ENCODE peak calls at places on chromosome 4, in five cellular contexts. W is left ventricle myocardium inferior, U is IMR-90, N is A549, A is dorsolateral prefrontal cortex. D is an unnamed sample.
A peak's percentile ranks its signal among the peaks of the same experiment; 100 is the strongest.

GRCh38 chr4:44479731-44480130 is 31.1 kb upstream of the KCTD8 start:
- DNase-seq in W (no peak), U (no peak), N (no peak), A (no peak), D (no peak)

GRCh38 chr4:40662962-40663604 is 33.4 kb upstream of the RBM47 start:
- DNase-seq in W (no peak), U (peak; percentile 89), N (peak; percentile 82), A (no peak), D (peak; percentile 84)

GRCh38 chr4:13476915-13477314 is 7.2 kb downstream of the RAB28 start:
- DNase-seq in W (no peak), U (peak; percentile 91), N (no peak), A (no peak), D (peak; percentile 43)

GRCh38 chr4:112852586-112852985 is 196.9 kb upstream of the ANK2 start:
- DNase-seq in W (no peak), U (no peak), N (no peak), A (no peak), D (no peak)

GRCh38 chr4:16897991-16898827 is at the start of gene LDB2:
- DNase-seq in W (peak; percentile 75), U (peak; percentile 88), N (no peak), A (peak; percentile 67), D (peak; percentile 14)

GRCh38 chr4:105280338-105280809 is 133.7 kb downstream of the TET2 start:
- DNase-seq in W (no peak), U (peak; percentile 97), N (no peak), A (no peak), D (no peak)

GRCh38 chr4:145012841-145013240 is 85.2 kb downstream of the ANAPC10 start:
- DNase-seq in W (no peak), U (peak; percentile 71), N (peak; percentile 27), A (no peak), D (peak; percentile 8)

GRCh38 chr4:109395694-109396093 is 37.9 kb upstream of the SEC24B start:
- DNase-seq in W (no peak), U (no peak), N (no peak), A (no peak), D (no peak)

GRCh38 chr4:150363721-150364688 is 217.9 kb upstream of the MAB21L2 start:
- DNase-seq in W (no peak), U (no peak), N (no peak), A (no peak), D (peak; percentile 10)

GRCh38 chr4:61200195-61200990 is at the start of gene ADGRL3:
- DNase-seq in W (peak; percentile 45), U (peak; percentile 6), N (no peak), A (peak; percentile 53), D (no peak)

GRCh38 chr4:10045481-10045880 is 24.2 kb upstream of the SLC2A9 start:
- DNase-seq in W (no peak), U (peak; percentile 20), N (peak; percentile 60), A (no peak), D (no peak)

GRCh38 chr4:115970859-115971258 is 857.4 kb upstream of the NDST4 start:
- DNase-seq in W (no peak), U (no peak), N (no peak), A (no peak), D (no peak)

GRCh38 chr4:40196260-40196659 is 571 bp upstream of the RHOH start:
- DNase-seq in W (no peak), U (no peak), N (no peak), A (no peak), D (peak; percentile 62)

GRCh38 chr4:7048642-7049041 is 5.5 kb downstream of the TADA2B start:
- DNase-seq in W (no peak), U (no peak), N (no peak), A (no peak), D (no peak)

GRCh38 chr4:68948985-68949384 is 2.6 kb downstream of the UGT2A3 start:
- DNase-seq in W (no peak), U (no peak), N (no peak), A (no peak), D (no peak)

GRCh38 chr4:89834486-89835209 is 2.3 kb downstream of the SNCA start:
- DNase-seq in W (no peak), U (no peak), N (no peak), A (no peak), D (no peak)

GRCh38 chr4:80266267-80266901 is at the start of gene FGF5:
- DNase-seq in W (peak; percentile 25), U (peak; percentile 94), N (no peak), A (peak; percentile 60), D (no peak)

GRCh38 chr4:41136456-41136855 is 77.9 kb downstream of the APBB2 start:
- DNase-seq in W (no peak), U (no peak), N (no peak), A (no peak), D (no peak)

GRCh38 chr4:1463088-1463926 is 57.1 kb upstream of the NKX1-1 start:
- DNase-seq in W (no peak), U (peak; percentile 69), N (no peak), A (no peak), D (no peak)

GRCh38 chr4:15457401-15458201 is 12.1 kb upstream of the CC2D2A start:
- DNase-seq in W (no peak), U (peak; percentile 81), N (peak; percentile 37), A (no peak), D (peak; percentile 41)

GRCh38 chr4:99459546-99460042 is 24.5 kb upstream of the ADH7 start:
- DNase-seq in W (no peak), U (no peak), N (no peak), A (no peak), D (no peak)

GRCh38 chr4:82851902-82852750 is 38.8 kb downstream of the SEC31A start:
- DNase-seq in W (no peak), U (peak; percentile 49), N (peak; percentile 46), A (no peak), D (peak; percentile 44)

DNA sequence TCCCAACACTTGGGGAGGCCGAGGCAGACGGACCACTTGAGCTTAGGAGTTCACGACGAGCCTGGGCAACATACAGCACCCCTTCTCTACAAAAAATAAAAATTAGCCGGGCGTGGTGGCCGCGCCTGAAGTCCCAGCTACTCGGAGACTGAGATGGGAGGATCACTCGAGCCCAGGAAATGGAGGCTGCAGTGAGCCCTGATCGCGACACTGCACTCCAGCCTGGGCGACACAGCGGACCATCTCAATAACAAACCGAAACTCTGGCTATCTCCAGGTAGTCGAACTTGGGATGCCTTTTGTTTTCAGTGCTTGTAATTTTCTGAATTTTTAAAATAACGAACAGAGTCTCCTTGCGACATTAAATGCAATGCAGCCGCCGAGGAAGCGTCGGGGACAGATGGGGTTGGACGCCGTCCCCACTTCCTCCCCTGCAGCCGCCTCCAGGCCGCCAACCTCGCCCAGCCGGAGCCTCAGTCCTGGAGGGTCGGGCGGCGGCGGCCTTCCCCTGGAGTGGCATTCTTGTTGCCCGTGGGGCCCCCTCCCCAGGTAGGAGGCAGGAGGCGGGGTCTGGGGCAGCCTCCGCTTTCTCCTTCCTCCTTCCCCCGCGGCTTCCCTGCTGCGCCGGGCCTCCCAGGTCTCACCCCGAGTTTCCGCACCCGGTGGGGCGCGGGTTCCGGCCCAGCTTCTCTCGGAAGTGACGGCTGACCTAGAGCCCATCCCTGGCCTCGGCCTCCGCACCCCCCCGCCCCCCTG is 14.6 kb downstream of the HMX1 start:
- DNase-seq in W (no peak), U (no peak), N (no peak), A (no peak), D (no peak)
- H3K4me3 ChIP-seq in W (peak overlapping the region; percentile 47), U (no peak overlapping the region), N (peak overlapping the region; percentile 15), A (no peak overlapping the region), D (no peak overlapping the region)

GRCh38 chr4:111631157-111631999 is 513.9 kb upstream of the FAM241A start:
- DNase-seq in W (no peak), U (peak; percentile 37), N (no peak), A (no peak), D (peak; percentile 12)

GRCh38 chr4:111632752-111633151 is 512.5 kb upstream of the FAM241A start:
- DNase-seq in W (no peak), U (peak; percentile 53), N (no peak), A (no peak), D (no peak)

GRCh38 chr4:111628437-111628836 is 516.8 kb upstream of the FAM241A start:
- DNase-seq in W (no peak), U (no peak), N (no peak), A (no peak), D (no peak)

GRCh38 chr4:111633663-111634266 is 511.5 kb upstream of the FAM241A start:
- DNase-seq in W (no peak), U (no peak), N (no peak), A (no peak), D (no peak)

GRCh38 chr4:111630705-111631104 is 514.5 kb upstream of the FAM241A start:
- DNase-seq in W (no peak), U (peak; percentile 42), N (no peak), A (no peak), D (no peak)
- TF ChIP-seq CTCF in W (peak; percentile 37), U (peak; percentile 68), N (peak; percentile 57), A (peak; percentile 42), D (no peak)

GRCh38 chr4:169202143-169202699 is 68.5 kb downstream of the SH3RF1 start:
- DNase-seq in W (no peak), U (no peak), N (no peak), A (no peak), D (no peak)

GRCh38 chr4:169202878-169203277 is 67.9 kb downstream of the SH3RF1 start:
- DNase-seq in W (no peak), U (no peak), N (no peak), A (no peak), D (no peak)

GRCh38 chr4:169199184-169199583 is 71.6 kb downstream of the SH3RF1 start:
- DNase-seq in W (no peak), U (no peak), N (no peak), A (no peak), D (no peak)

GRCh38 chr4:169200361-169201030 is 70.3 kb downstream of the SH3RF1 start:
- DNase-seq in W (no peak), U (no peak), N (no peak), A (no peak), D (no peak)

GRCh38 chr4:169201144-169202124 is 69.3 kb downstream of the SH3RF1 start:
- DNase-seq in W (no peak), U (no peak), N (no peak), A (no peak), D (no peak)
- H3K4me3 ChIP-seq in W (peak overlapping the region; percentile 4), U (no peak overlapping the region), N (no peak overlapping the region), A (no peak overlapping the region), D (no peak overlapping the region)

GRCh38 chr4:8744083-8744805 is 127.4 kb downstream of the HMX1 start:
- DNase-seq in W (no peak), U (no peak), N (no peak), A (peak; percentile 30), D (no peak)
- TF ChIP-seq CTCF in W (no peak), U (no peak), N (no peak), A (no peak), D (no peak)

D was measured in GM12865.